ENCODE peak calls at places on chromosomes 2 and 18, in six cellular contexts. V is iPS-NIHi11; S is endodermal cell; E is HEK293T; Y is CD8-positive, alpha-beta T cell; I is cardiac muscle cell. D is an unnamed sample.

GRCh38 chr2:211514049-211514448 is 957.6 kb downstream of the CPS1 start:
- DNase-seq in S (no peak), I (no peak), Y (no peak), V (no peak), E (no peak), D (no peak)

GRCh38 chr2:132757676-132758075 is 87.7 kb upstream of the LYPD1 start:
- DNase-seq in S (no peak), Y (no peak), E (no peak), I (peak; percentile 5), V (no peak), D (no peak)

GRCh38 chr18:3395466-3395865 is 54.5 kb upstream of the TGIF1 start:
- DNase-seq in S (no peak), E (no peak), V (no peak), Y (no peak), I (no peak), D (no peak)

GRCh38 chr2:179081954-179082353 is 32.0 kb upstream of the CCDC141 start:
- DNase-seq in V (no peak), Y (no peak), S (no peak), I (no peak), E (no peak), D (no peak)

GRCh38 chr18:45106331-45106774 is 425.7 kb downstream of the SETBP1 start:
- DNase-seq in S (no peak), Y (no peak), V (no peak), E (no peak), I (peak; percentile 53), D (no peak)

GRCh38 chr2:3223080-3223923 is 154.3 kb downstream of the EIPR1 start:
- DNase-seq in Y (peak; percentile 81), I (peak; percentile 55), V (no peak), S (peak; percentile 32), E (no peak), D (peak; percentile 81)

GRCh38 chr18:23970161-23971153 is 44.1 kb upstream of the TTC39C start:
- DNase-seq in E (no peak), I (no peak), V (no peak), Y (peak; percentile 78), S (no peak), D (no peak)

GRCh38 chr2:167792126-167792525 is 455.3 kb downstream of the STK39 start:
- DNase-seq in S (no peak), I (no peak), Y (no peak), V (no peak), E (no peak), D (no peak)

GRCh38 chr2:239343460-239343859 is 57.4 kb downstream of the HDAC4 start:
- DNase-seq in E (no peak), Y (no peak), S (no peak), V (no peak), I (no peak), D (no peak)

GRCh38 chr2:104472076-104472475 is 381.8 kb upstream of the POU3F3 start:
- DNase-seq in I (no peak), S (peak; percentile 57), V (no peak), Y (no peak), E (no peak), D (no peak)

GRCh38 chr2:240989451-240990265 is 8.8 kb upstream of the SNED1 start:
- DNase-seq in V (peak; percentile 66), E (peak; percentile 49), Y (no peak), S (peak; percentile 81), I (peak; percentile 43), D (no peak)

GRCh38 chr2:172232638-172233253 is 130.0 kb upstream of the DLX2 start:
- DNase-seq in S (peak; percentile 51), V (no peak), I (no peak), Y (no peak), E (no peak), D (no peak)

GRCh38 chr18:59593291-59593717 is 103.9 kb downstream of the CCBE1 start:
- DNase-seq in Y (no peak), I (peak; percentile 44), E (no peak), S (no peak), V (no peak), D (no peak)

GRCh38 chr2:25243995-25244394 is 75.6 kb upstream of the POMC start:
- DNase-seq in V (no peak), Y (no peak), E (no peak), I (no peak), S (no peak), D (no peak)

GRCh38 chr18:34795070-34795740 is 85.1 kb downstream of the DTNA start:
- DNase-seq in E (no peak), S (no peak), V (no peak), I (no peak), Y (no peak), D (no peak)

GRCh38 chr2:128475427-128476211 is 157.0 kb upstream of the HS6ST1 start:
- DNase-seq in S (peak; percentile 28), I (no peak), Y (no peak), V (no peak), E (no peak), D (no peak)

GRCh38 chr2:197889041-197889440 is 84.6 kb downstream of the PLCL1 start:
- DNase-seq in V (peak; percentile 37), Y (no peak), I (peak; percentile 59), S (peak; percentile 59), E (no peak), D (peak; percentile 45)

GRCh38 chr18:55925772-55926171 is 337.8 kb upstream of the TCF4 start:
- DNase-seq in I (no peak), V (no peak), E (no peak), S (no peak), Y (no peak), D (no peak)

GRCh38 chr2:20624156-20624883 is 26.6 kb downstream of the HS1BP3 start:
- DNase-seq in I (no peak), S (peak; percentile 36), Y (no peak), E (no peak), V (no peak), D (no peak)

D was measured in dermis microvascular lymphatic vessel endothelial cell.